ENCODE peak calls at places on chromosomes 12 and 14, in six cellular contexts. Q is OCI-LY7; I is GM06990; N is brain microvascular endothelial cell; X is body of pancreas; P is CD8-positive, alpha-beta T cell. M is an unnamed sample. For H3K36me3, the result is how much of the 10 kb centered on the place peaks cover.

GRCh38 chr14:93543766-93544165 is 113.0 kb downstream of the UNC79 start:
- DNase-seq in Q (peak), I (no peak), N (no peak), X (no peak), P (no peak), M (no peak)

GRCh38 chr12:106976668-106977067 is 10.3 kb downstream of the MTERF2 start:
- DNase-seq in Q (no peak), I (no peak), N (no peak), X (peak), P (no peak), M (no peak)

GRCh38 chr14:102218688-102219087 is 79.0 kb downstream of the WDR20 start:
- DNase-seq in Q (no peak), I (no peak), N (no peak), X (no peak), P (no peak), M (no peak)

GRCh38 chr12:6235499-6235898 is 35.3 kb downstream of the CD9 start:
- DNase-seq in Q (no peak), I (no peak), N (no peak), X (peak), P (no peak), M (no peak)

GRCh38 chr14:100842799-100843198 is 16.9 kb downstream of the MEG3 start:
- DNase-seq in Q (no peak), I (no peak), N (peak), X (no peak), P (no peak), M (peak)

GRCh38 chr14:104554088-104554607 is 25.4 kb upstream of the C14orf180 start:
- DNase-seq in Q (no peak), I (no peak), N (no peak), X (peak), P (no peak), M (no peak)

GRCh38 chr12:124432376-124432775 is 135.0 kb downstream of the NCOR2 start:
- DNase-seq in Q (no peak), I (no peak), N (no peak), X (no peak), P (no peak), M (no peak)

GRCh38 chr14:68380304-68380840 is 412.5 kb downstream of the ZFP36L1 start:
- DNase-seq in Q (no peak), I (peak), N (no peak), X (no peak), P (no peak), M (no peak)

GRCh38 chr14:57725399-57726077 is 140.4 kb downstream of the SLC35F4 start:
- DNase-seq in Q (no peak), I (no peak), N (peak), X (no peak), P (no peak), M (peak)

GRCh38 chr14:96165493-96166474 is 38.9 kb upstream of the BDKRB2 start:
- DNase-seq in Q (no peak), I (no peak), N (no peak), X (no peak), P (no peak), M (no peak)

GRCh38 chr12:79374543-79374942 is 316.2 kb downstream of the PAWR start:
- DNase-seq in Q (no peak), I (no peak), N (no peak), X (no peak), P (no peak), M (no peak)

GRCh38 chr12:6827437-6827894 is 741 bp upstream of the P3H3 start:
- DNase-seq in Q (peak), I (no peak), N (peak), X (peak), P (no peak), M (no peak)

GRCh38 chr12:2052861-2053674 is at the start of gene CACNA1C:
- DNase-seq in Q (peak), I (no peak), N (no peak), X (peak), P (no peak), M (no peak)

GRCh38 chr14:95505030-95505589 is 11.3 kb downstream of the SYNE3 start:
- DNase-seq in Q (no peak), I (no peak), N (no peak), X (no peak), P (no peak), M (no peak)

GRCh38 chr12:62919827-62920226 is 15.1 kb downstream of the PPM1H start:
- DNase-seq in Q (no peak), I (no peak), N (peak), X (peak), P (no peak), M (peak)

GRCh38 chr12:1767407-1768090 is 52.8 kb upstream of the LRTM2 start:
- DNase-seq in Q (no peak), I (no peak), N (no peak), X (no peak), P (no peak), M (no peak)

DNA sequence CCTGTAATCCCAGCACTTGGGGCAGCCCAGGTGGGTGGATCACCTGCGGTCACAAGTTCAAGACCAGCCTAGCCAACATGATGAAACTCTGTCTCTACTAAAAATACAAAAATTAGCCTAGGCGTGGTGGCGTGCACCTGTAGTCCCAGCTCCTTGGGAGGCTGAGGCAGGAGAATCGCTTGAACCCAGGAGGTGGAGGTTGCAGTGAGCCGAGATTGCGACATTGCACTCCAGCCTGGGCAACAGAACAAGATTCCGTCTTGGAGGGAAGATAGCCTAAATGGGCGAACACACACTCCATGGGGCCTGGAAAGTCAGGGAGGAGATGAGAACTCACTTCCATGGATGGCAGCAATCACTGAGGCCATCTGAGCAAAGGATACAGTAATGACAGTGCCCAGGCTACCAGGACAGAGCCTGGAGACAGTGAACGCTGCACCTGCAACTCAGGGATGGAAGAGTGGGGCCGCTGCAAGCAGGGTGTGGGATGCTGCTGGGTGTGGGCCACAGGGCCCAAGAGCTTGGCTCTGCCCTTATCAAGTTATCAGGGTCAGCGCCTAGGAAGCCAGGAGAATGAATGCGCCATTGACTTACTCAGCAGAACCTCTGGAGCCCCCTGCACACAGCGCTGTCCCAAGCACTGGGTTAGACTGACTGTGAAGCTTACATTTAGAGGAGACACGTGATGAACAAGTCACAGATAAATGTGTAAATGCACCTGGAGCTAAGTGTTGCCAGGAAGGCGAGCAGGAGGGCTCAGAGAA is 28.9 kb downstream of the FOXN3 start:
- DNase-seq in Q (no peak), I (no peak), N (no peak), X (no peak), P (no peak), M (no peak)
- TF ChIP-seq CTCF in Q (no peak), I (no peak), N (no peak), X (no peak), P (no peak), M (no peak)

GRCh38 chr12:52010692-52011601 is 4.2 kb downstream of the TAMALIN start:
- DNase-seq in Q (no peak), I (no peak), N (no peak), X (no peak), P (no peak), M (no peak)

GRCh38 chr12:52011602-52012214 is 5.0 kb downstream of the TAMALIN start:
- DNase-seq in Q (no peak), I (no peak), N (no peak), X (no peak), P (no peak), M (no peak)

GRCh38 chr12:52009081-52009751 is 2.5 kb downstream of the TAMALIN start:
- DNase-seq in Q (no peak), I (no peak), N (no peak), X (no peak), P (no peak), M (no peak)

GRCh38 chr12:52007982-52008510 is 1.3 kb downstream of the TAMALIN start:
- DNase-seq in Q (no peak), I (no peak), N (no peak), X (no peak), P (no peak), M (no peak)

GRCh38 chr12:52010152-52010622 is 3.4 kb downstream of the TAMALIN start:
- DNase-seq in Q (no peak), I (no peak), N (peak), X (peak), P (no peak), M (no peak)
- H3K4me3 ChIP-seq in Q (no peak), I (no peak), N (peak), X (no peak), P (no peak), M (no peak)

DNA sequence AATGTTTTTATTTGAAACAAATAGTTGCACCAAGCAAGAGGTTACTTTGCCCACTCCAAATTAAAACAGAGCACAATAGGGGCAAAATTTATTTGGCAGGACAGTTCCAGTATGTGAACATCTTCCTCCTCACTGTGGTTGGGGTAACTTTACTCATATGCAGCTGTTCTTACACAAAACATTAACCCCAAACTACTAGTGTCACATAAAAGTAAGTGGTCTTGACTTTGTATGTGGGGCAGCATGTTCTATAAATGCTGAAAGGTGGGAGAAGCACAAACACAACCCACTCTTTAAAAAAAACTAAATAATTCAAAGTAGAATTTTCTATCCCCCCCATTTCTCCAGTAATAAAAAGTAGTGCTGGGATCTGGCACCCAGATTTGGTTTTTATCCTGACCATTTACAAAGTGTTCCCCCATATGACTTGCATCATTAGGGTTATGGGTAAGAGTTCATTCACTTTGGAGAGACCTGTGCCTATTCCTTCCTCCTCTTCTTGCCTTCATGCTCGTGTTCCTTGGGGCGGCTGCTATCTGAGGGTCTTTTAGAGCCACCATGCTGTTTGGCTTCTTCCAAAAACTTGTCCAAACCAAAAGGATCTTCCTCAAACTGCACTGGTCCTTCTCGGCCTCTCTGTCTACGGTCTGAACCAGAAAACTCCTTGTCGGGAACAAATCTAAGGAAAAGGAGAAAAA is 9.9 kb downstream of the SLIRP start:
- DNase-seq in Q (no peak), I (no peak), N (no peak), X (no peak), P (no peak), M (no peak)
- H3K36me3 ChIP-seq in Q (half or more), I (under half), N (half or more), X (under half), P (under half), M (under half)

GRCh38 chr12:46351861-46352595 is 20.5 kb downstream of the SLC38A2 start:
- DNase-seq in Q (no peak), I (no peak), N (no peak), X (no peak), P (no peak), M (no peak)

GRCh38 chr12:46356655-46357437 is 15.7 kb downstream of the SLC38A2 start:
- DNase-seq in Q (no peak), I (no peak), N (peak), X (no peak), P (no peak), M (no peak)

GRCh38 chr12:46351138-46351537 is 21.4 kb downstream of the SLC38A2 start:
- DNase-seq in Q (no peak), I (no peak), N (no peak), X (no peak), P (no peak), M (no peak)

GRCh38 chr12:46354799-46355194 is 17.8 kb downstream of the SLC38A2 start:
- DNase-seq in Q (no peak), I (no peak), N (no peak), X (no peak), P (no peak), M (no peak)

GRCh38 chr12:46354111-46354798 is 18.3 kb downstream of the SLC38A2 start:
- DNase-seq in Q (peak), I (no peak), N (no peak), X (no peak), P (no peak), M (no peak)
- TF ChIP-seq CTCF in Q (peak), I (peak), N (peak), X (peak), P (no peak), M (no peak)

DNA sequence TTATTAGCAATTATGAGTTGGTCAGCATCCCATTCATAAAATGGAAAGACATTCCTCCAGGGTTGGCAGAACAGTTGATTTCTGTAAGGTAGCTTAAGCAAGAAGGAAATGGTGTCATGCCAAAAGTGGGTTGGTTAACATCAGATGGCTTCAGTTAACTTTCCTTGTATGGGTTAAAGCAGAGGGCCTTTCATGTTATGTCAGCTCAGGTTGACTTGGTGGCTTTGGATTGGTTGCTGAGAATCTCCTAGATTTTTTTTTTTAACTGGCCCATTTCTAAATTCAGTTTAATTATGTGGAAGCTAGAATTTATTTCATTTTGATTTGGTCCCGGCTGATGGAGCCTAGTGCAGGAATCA is 87.8 kb downstream of the BBS10 start:
- DNase-seq in Q (no peak), I (no peak), N (no peak), X (no peak), P (no peak), M (no peak)
- H3K4me3 ChIP-seq in Q (no peak), I (no peak), N (peak), X (no peak), P (no peak), M (no peak)